ENCODE peak calls at places on chromosome 1, in six cellular contexts. R, M, Y, F, Z and J are unnamed samples.

GRCh38 chr1:74368335-74368734 is 133.1 kb downstream of the TNNI3K start:
- DNase-seq in R (no peak), M (no peak), Y (no peak), F (no peak), Z (peak; percentile 12), J (no peak)

GRCh38 chr1:21742578-21742977 is 40.4 kb downstream of the USP48 start:
- DNase-seq in R (no peak), M (no peak), Y (no peak), F (no peak), Z (no peak), J (no peak)

GRCh38 chr1:150161747-150162581 is 12.2 kb downstream of the PLEKHO1 start:
- DNase-seq in R (no peak), M (no peak), Y (no peak), F (peak; percentile 29), Z (peak; percentile 44), J (peak; percentile 24)

GRCh38 chr1:103197266-103197665 is 88.9 kb upstream of the COL11A1 start:
- DNase-seq in R (peak; percentile 20), M (no peak), Y (no peak), F (no peak), Z (no peak), J (no peak)

GRCh38 chr1:44072204-44072603 is 40.9 kb upstream of the SLC6A9 start:
- DNase-seq in R (peak; percentile 92), M (peak; percentile 89), Y (peak; percentile 64), F (no peak), Z (no peak), J (peak; percentile 74)

GRCh38 chr1:3743421-3743820 is 8.8 kb upstream of the CCDC27 start:
- DNase-seq in R (peak; percentile 42), M (no peak), Y (no peak), F (no peak), Z (no peak), J (no peak)

GRCh38 chr1:204177133-204177532 is 11.0 kb upstream of the REN start:
- DNase-seq in R (no peak), M (no peak), Y (no peak), F (peak; percentile 16), Z (no peak), J (no peak)

GRCh38 chr1:11749203-11749689 is 12.7 kb upstream of the C1orf167 start:
- DNase-seq in R (peak; percentile 43), M (peak; percentile 23), Y (no peak), F (peak; percentile 59), Z (peak; percentile 74), J (peak; percentile 56)

GRCh38 chr1:15005116-15005515 is 148.4 kb upstream of the TMEM51 start:
- DNase-seq in R (no peak), M (no peak), Y (peak; percentile 43), F (no peak), Z (no peak), J (peak; percentile 35)

GRCh38 chr1:228378453-228379164 is 28.0 kb downstream of the TRIM11 start:
- DNase-seq in R (peak; percentile 92), M (peak; percentile 89), Y (peak; percentile 60), F (peak; percentile 72), Z (peak; percentile 95), J (peak; percentile 88)

GRCh38 chr1:208203848-208204609 is 40.2 kb downstream of the PLXNA2 start:
- DNase-seq in R (peak; percentile 90), M (peak; percentile 36), Y (no peak), F (no peak), Z (no peak), J (no peak)

GRCh38 chr1:179510038-179510437 is 65.7 kb downstream of the NPHS2 start:
- DNase-seq in R (no peak), M (no peak), Y (no peak), F (no peak), Z (no peak), J (no peak)

GRCh38 chr1:179506199-179506598 is 69.5 kb downstream of the NPHS2 start:
- DNase-seq in R (no peak), M (no peak), Y (no peak), F (no peak), Z (no peak), J (no peak)

DNA sequence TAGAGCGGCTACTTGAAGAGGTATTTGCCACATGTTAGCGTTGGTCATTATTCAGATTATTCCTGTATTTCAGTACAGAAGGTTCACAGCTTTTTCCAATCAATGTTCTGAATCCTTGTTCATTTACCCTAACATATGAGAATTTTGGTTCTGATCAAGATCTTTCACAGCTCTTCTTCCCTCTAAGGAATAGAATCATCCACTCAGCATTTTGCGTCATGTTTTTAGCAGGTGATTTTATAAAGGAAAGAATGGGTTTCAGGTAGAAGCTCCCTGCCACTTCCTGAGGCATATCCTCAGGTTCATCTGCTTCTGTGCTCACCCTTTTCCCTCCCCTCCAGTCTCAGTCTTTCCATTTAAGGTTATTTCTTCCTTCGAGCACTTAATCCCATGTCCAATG is 66.4 kb downstream of the NPHS2 start:
- DNase-seq in R (no peak), M (no peak), Y (no peak), F (no peak), Z (no peak), J (no peak)
- TF ChIP-seq CTCF in R (no peak), M (no peak), Y (no peak), F (no peak), Z (no peak), J (no peak)

DNA sequence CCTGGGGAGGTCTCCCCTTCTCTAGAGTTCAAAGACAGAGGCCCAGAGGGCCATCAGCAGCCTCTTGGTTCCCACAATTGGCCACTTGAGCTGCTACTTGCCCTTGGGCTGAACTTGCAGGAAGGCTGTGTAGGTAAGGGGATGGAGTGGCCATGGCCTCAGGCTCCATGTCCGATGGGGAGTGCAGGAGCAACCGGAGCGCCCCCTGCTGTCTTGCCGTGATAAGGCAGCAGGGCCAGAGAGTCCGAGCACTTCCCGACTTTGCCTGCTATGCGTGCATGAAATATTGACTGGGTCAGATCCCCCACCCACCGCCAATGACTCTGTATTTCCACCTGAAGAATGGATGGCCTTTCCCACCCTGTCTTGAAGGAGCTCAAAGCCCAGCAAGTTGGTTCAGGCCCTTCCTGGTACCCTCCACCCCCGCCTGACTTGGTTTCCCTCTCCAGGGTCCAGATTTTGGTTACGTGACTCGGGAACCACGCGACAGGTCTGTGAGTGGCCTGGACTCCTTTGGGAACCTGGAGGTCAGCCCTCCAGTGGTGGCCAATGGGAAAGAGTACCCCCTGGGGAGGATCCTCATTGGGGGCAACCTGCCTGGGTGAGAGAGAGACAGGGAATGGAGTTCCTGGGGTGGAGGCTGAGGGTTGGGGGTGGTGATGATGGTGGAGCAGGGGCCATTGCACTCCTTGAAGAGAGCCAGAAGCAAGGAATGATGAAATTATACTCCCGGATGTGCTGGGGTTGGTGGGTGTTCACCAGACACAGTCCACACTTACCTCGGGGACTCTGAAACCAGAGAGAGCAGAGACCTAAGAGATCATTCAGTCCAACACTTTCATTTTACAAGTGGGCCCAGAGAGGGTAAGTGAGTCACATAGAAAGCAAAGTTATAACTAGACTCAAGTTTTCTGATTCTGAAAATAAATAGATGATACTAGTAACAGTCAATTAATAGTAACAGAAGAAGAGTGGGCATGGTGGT is 25.6 kb downstream of the PADI3 start:
- DNase-seq in R (peak; percentile 37), M (peak; percentile 15), Y (no peak), F (peak; percentile 69), Z (peak; percentile 75), J (peak; percentile 61)
- TF ChIP-seq CTCF in R (peak; percentile 85), M (peak; percentile 70), Y (peak; percentile 18), F (peak; percentile 57), Z (peak; percentile 89), J (peak; percentile 82)

GRCh38 chr1:26391450-26391849 is 18.9 kb upstream of the ZNF683 start:
- DNase-seq in R (peak; percentile 71), M (peak; percentile 70), Y (no peak), F (peak; percentile 69), Z (peak; percentile 79), J (peak; percentile 78)
- TF ChIP-seq CTCF in R (peak; percentile 90), M (peak; percentile 97), Y (no peak), F (peak; percentile 82), Z (peak; percentile 97), J (peak; percentile 91)

DNA sequence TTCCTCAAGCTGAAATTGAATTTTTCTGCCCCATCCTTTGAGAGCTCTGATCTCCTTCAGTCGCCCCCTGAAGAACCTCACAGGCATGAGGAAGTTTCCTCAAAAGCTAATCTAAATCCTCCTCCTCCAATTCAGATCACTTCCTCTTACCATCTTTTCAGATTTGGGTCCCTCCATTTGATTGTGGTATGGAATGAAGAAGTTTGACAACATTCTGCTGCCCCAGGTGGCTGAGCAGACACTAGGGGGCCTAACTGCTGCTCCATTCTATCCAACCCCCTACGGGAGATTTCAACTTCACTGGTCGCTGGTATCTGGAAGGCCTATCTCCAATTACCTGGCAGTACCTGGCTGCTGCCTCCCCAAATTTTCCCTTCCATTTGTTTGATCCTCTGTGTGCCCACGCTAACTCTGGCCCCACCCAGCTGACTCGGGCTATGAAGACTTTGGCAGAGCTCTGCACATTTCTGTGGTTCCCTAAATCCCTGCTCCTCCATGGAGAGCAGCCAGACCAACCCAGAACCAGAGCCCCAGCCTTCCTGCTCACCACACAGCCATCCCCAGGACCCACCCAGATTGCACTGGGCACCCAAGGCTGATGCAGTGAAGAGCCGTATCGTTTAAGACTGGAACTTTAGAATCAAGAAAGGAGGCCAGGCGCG is 7.8 kb downstream of the IRF6 start:
- DNase-seq in R (no peak), M (no peak), Y (no peak), F (no peak), Z (peak; percentile 62), J (peak; percentile 74)
- TF ChIP-seq CTCF in R (no peak), M (no peak), Y (no peak), F (no peak), Z (peak; percentile 54), J (no peak)

GRCh38 chr1:163450986-163451385 is 129.2 kb downstream of the NUF2 start:
- DNase-seq in R (no peak), M (no peak), Y (no peak), F (no peak), Z (no peak), J (no peak)
- TF ChIP-seq CTCF in R (no peak), M (no peak), Y (no peak), F (no peak), Z (no peak), J (no peak)

DNA sequence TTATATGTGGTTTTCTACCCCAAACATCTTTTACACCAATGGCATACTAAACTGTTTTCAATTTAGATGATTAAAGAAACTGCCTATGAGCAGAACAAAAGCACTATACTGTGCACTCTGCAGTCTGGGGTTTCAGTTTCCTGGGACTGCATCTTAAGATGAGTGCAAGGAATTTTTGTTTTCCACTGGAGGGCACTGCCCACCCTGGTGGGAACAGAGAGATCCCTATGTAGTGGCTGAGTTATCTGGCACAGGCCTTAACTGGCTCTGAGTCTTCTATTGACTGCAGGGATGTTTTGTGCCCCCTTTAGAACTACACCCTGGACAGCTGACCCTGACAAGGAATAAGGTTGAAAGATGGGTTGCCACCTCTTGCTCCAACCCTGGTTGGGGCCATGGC is 12.0 kb downstream of the PROK1 start:
- DNase-seq in R (peak; percentile 37), M (peak; percentile 12), Y (no peak), F (no peak), Z (no peak), J (no peak)
- TF ChIP-seq CTCF in R (peak; percentile 4), M (no peak), Y (no peak), F (peak; percentile 16), Z (peak; percentile 24), J (no peak)